ENCODE peak calls at places on chromosome 19, in six cellular contexts. G is H1, J is HepG2, F is GM12891, U is GM12878, T is K562. W is an unnamed sample.

GRCh38 chr19:3458595-3459284 is 21.6 kb downstream of the SMIM24 start:
- DNase-seq in U (no peak), F (no peak), J (no peak), T (no peak), G (no peak), W (no peak)

GRCh38 chr19:51242881-51243280 is 8.0 kb upstream of the SIGLECL1 start:
- DNase-seq in J (no peak), T (no peak), F (no peak), U (no peak), G (no peak), W (no peak)

GRCh38 chr19:3976495-3977241 is 5.8 kb upstream of the DAPK3 start:
- DNase-seq in F (no peak), G (no peak), T (no peak), U (no peak), J (no peak), W (peak)

GRCh38 chr19:3053218-3053621 is 9.1 kb downstream of the TLE5 start:
- DNase-seq in F (no peak), U (no peak), G (no peak), J (no peak), T (no peak), W (no peak)

GRCh38 chr19:10454267-10454666 is 33.9 kb downstream of the PDE4A start:
- DNase-seq in J (no peak), F (peak), G (peak), U (no peak), T (peak), W (no peak)

GRCh38 chr19:1862424-1863307 is 713 bp downstream of the KLF16 start:
- DNase-seq in T (peak), F (peak), J (no peak), U (no peak), G (no peak), W (peak)

GRCh38 chr19:49954933-49955332 is 6.0 kb downstream of the SIGLEC11 start:
- DNase-seq in F (no peak), J (no peak), T (no peak), G (no peak), U (no peak), W (no peak)

GRCh38 chr19:50739841-50740426 is 16.8 kb downstream of the CLEC11A start:
- DNase-seq in F (no peak), G (no peak), T (peak), U (no peak), J (no peak), W (no peak)

GRCh38 chr19:41895745-41896580 is 13.0 kb downstream of the ARHGEF1 start:
- DNase-seq in J (no peak), G (no peak), T (no peak), U (no peak), F (no peak), W (no peak)

GRCh38 chr19:54002495-54003315 is 11.3 kb downstream of the CACNG6 start:
- DNase-seq in G (no peak), U (no peak), T (no peak), F (no peak), J (no peak), W (no peak)

GRCh38 chr19:55226788-55227187 is 1.8 kb downstream of the TMEM86B start:
- DNase-seq in G (no peak), U (no peak), F (no peak), T (no peak), J (no peak), W (no peak)

GRCh38 chr19:18417250-18418033 is 1.8 kb upstream of the SSBP4 start:
- DNase-seq in T (peak), F (no peak), G (no peak), U (no peak), J (peak), W (no peak)

GRCh38 chr19:35264281-35265125 is 4.3 kb upstream of the USF2 start:
- DNase-seq in T (no peak), G (no peak), J (no peak), U (no peak), F (no peak), W (no peak)

GRCh38 chr19:21432590-21432989 is 35.7 kb downstream of the ZNF493 start:
- DNase-seq in U (no peak), F (no peak), G (no peak), J (no peak), T (no peak), W (no peak)

GRCh38 chr19:11091343-11092153 is 2.3 kb downstream of the LDLR start:
- DNase-seq in G (no peak), F (no peak), T (no peak), U (no peak), J (peak), W (no peak)

GRCh38 chr19:5991244-5991838 is 13.4 kb upstream of the RANBP3 start:
- DNase-seq in J (no peak), T (peak), F (no peak), U (no peak), G (no peak), W (no peak)

GRCh38 chr19:23505738-23506137 is 110.5 kb upstream of the ZNF91 start:
- DNase-seq in J (no peak), G (no peak), F (no peak), T (no peak), U (no peak), W (no peak)

GRCh38 chr19:6060600-6061391 is 49.5 kb downstream of the RFX2 start:
- DNase-seq in U (no peak), J (no peak), T (peak), G (no peak), F (no peak), W (no peak)

DNA sequence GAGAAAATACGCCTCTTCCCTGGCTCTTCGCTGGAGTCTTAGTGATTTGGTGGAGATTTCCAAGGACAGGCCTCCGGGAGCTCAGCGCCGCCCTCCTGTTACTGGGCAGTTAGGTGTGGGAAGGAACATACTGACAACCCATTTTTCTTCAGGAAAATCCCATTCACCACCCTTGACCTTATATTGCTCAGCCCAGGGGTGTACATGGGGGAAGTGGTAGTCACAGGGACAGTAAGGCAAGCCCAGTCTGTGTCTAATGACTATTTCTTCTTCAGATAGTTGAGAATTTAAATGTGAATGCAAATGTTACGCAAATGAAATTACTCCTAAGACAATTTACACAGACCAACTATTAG is 119.4 kb downstream of the UQCRFS1 start:
- DNase-seq in F (no peak), G (no peak), T (no peak), U (no peak), J (no peak), W (no peak)
- TF ChIP-seq POLR2A in F (no peak), G (no peak), T (no peak), U (no peak), J (no peak), W (no peak)

DNA sequence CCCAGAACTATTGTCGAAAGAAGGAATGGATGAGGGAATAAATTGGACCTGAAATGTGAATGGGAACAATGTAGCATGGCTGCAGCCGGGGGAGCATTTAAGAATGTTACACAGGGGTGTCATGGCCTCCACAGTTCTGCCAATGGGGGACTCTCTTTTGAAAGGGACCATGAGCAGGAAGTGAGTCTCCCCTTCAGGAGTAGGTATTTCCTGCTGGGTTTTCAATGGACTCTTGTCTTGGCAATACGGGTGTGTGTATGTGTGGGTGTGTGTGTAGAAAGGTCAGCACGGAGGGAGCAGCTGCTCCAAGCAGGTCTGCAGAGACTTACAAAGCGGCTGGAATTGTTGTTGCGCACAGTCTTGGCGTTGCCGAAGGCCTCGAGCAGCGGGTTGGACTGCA is 24.4 kb downstream of the MYO1F start:
- DNase-seq in F (no peak), U (no peak), G (peak), T (peak), J (peak), W (no peak)
- TF ChIP-seq TAF1 in F (no peak), U (no peak), G (peak), T (no peak), J (no peak), W (no peak)

DNA sequence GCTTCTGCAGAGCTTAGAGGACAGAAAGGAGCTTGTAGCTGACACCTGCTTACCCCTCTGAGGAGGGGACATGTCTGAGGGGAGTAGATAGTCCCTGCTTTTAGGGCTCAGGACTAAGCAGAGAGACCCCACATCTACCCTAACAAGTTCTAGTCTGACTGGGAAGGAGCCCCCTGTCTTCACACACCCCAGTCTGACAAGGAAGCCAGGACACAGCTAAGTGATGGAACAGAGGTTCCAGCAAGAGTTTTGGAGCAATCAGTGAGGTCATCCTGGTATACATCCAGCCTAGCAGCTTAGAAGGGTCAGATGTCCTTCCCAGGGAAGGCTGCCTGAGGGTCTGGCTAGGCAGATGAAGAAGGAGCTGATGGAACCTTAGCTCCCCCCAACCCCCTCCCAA is 15.0 kb downstream of the PAF1 start:
- DNase-seq in U (no peak), F (no peak), J (no peak), G (no peak), T (no peak), W (no peak)
- TF ChIP-seq POLR2A in U (no peak), F (no peak), J (no peak), G (no peak), T (no peak), W (no peak)

DNA sequence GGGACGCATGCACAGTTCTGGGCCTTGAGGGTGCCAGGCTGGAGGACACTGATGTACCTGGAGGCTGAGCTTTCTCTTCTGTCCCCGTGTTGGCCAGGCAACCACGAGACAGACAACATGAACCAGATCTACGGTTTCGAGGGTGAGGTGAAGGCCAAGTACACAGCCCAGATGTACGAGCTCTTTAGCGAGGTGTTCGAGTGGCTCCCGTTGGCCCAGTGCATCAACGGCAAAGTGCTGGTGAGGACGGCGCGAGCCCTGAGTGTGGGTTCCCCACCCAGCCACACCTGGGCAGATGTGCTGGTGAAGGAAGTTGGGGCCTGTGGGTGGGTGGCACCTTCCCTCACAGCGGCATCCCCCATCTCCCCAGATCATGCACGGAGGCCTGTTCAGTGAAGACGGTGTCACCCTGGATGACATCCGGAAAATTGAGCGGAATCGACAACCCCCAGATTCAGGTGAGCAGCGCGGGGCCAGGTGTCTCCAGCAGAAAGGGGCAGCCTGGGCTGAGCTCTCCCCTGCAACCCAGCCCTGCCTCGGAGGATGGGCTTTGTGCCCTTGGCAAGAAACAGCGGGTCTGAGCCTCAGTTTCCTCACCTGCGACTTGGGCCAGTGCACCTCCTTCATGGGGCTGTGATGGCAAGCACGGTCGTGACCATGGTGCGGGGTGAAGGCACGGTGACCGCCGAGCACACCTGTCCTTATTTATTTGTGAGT is 26.2 kb downstream of the CCDC8 start:
- DNase-seq in T (no peak), U (no peak), G (no peak), F (no peak), J (no peak), W (no peak)
- TF ChIP-seq TAF1 in T (no peak), U (no peak), G (no peak), F (no peak), J (no peak), W (no peak)

DNA sequence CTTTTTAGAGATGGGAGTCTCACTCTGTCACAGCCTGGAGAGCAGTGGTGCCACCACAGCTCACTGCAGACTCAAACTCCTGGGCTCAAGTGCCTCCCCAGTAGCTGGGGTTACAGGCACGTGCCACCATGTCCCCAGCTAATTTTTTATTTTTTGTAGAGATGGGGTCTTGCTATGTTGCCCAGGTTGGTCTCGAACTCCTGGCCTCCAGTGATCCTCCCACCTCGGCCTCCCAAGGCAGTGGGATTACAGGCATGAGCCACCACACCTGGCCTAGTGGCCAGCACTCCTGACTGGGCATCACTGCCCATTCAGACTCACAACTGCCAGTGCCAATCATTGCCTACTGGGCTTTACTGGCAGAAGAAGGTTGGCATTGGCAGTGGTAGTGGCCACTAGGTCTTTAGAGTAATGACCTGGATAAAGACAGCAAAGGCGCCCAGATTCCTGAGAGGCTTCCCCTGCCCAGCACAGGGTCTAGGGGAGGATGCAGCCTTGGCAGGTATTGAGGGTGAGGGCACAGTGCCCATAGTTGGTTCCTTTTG is 26.8 kb upstream of the SLC7A10 start:
- DNase-seq in F (no peak), T (no peak), J (no peak), G (no peak), U (no peak), W (no peak)
- TF ChIP-seq POLR2A in F (no peak), T (no peak), J (no peak), G (no peak), U (no peak), W (no peak)

DNA sequence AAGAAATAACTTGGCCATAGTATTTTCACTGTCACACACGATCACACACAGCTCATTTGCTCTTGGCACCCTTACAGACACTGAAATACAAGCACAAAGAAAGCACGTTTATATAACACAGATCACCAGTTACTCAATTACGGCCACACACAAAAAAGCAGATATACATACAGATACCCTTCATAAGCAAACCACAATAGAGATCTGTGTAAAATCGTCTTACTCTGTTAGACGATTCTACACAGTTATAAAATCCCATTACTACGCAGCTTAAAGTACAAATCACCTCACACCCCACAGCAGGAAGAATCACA is 661 bp upstream of the ZNF420 start:
- DNase-seq in T (no peak), F (no peak), U (no peak), J (peak), G (no peak), W (no peak)
- TF ChIP-seq TAF1 in T (no peak), F (no peak), U (no peak), J (no peak), G (no peak), W (no peak)

GRCh38 chr19:39480337-39481228 is at the start of gene TIMM50:
- DNase-seq in U (peak), G (peak), T (peak), F (peak), J (peak), W (peak)
- TF ChIP-seq POLR2A in U (peak), G (peak), T (peak), F (peak), J (peak), W (peak)

DNA sequence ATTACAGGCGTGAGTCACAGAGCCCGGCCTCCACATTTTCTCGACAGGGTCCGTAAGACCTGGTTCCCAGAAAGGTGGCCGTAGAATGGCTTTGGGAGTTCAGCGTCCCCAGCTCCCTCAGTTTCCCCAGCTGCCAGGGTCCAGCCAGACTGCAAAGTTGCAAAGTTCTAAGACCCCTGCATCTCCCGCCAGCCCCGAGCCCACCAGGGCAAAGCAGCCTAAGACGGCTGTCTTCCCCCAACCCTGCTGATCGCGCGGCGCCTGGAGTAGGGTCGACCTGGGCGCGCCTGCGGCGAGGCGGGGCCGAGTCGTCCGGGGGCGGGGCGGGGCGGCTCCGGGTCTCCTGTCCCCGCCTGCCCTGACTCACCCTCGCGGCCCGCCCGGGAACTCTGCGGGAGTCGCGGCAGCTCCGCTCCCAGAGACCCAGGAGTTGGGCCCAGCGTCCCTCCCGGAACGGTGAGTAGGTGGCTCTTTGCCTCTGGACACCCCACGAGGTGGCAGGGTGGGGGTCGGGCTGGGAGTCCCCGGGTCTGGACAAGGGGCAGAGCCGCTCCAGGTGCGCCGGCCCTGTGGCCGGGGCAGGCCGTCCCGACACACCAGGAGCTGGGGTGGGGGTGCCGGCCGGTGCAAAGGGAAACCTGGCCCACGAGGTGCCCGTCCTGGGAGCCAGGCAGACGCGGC is at the start of gene LRRC8E:
- DNase-seq in U (no peak), T (peak), J (peak), G (no peak), F (no peak), W (no peak)
- TF ChIP-seq TAF1 in U (no peak), T (peak), J (peak), G (no peak), F (no peak), W (no peak)

W was measured in GM12892.